ENCODE peak calls at places on chromosomes 13 and 19, in eight cellular contexts. H is AG04450; X is OCI-LY7; K is Karpas-422; A is upper lobe of right lung; T is CD4-positive, alpha-beta T cell; O is aorta; F is neural progenitor cell. L is an unnamed sample.

GRCh38 chr19:18257503-18258470 is 16.5 kb downstream of the IQCN start:
- DNase-seq in H (no peak), X (no peak), K (no peak), A (no peak), T (no peak), O (no peak), F (no peak), L (no peak)

GRCh38 chr13:29923554-29924481 is 73.4 kb upstream of the UBL3 start:
- DNase-seq in H (peak), X (peak), K (peak), A (peak), T (peak), O (peak), F (peak), L (no peak)

GRCh38 chr19:3039125-3039524 is 10.0 kb upstream of the TLE2 start:
- DNase-seq in H (no peak), X (no peak), K (no peak), A (no peak), T (no peak), O (no peak), F (no peak), L (no peak)

GRCh38 chr13:101655435-101655834 is 203.0 kb downstream of the ITGBL1 start:
- DNase-seq in H (no peak), X (peak), K (peak), A (no peak), T (no peak), O (no peak), F (no peak), L (no peak)

GRCh38 chr13:75864718-75865117 is 228.6 kb downstream of the LMO7 start:
- DNase-seq in H (peak), X (no peak), K (no peak), A (no peak), T (no peak), O (no peak), F (no peak), L (no peak)

GRCh38 chr19:12773571-12773970 is 1.8 kb downstream of the HOOK2 start:
- DNase-seq in H (no peak), X (peak), K (peak), A (no peak), T (no peak), O (no peak), F (no peak), L (no peak)

GRCh38 chr13:33485247-33485646 is 199.7 kb upstream of the STARD13 start:
- DNase-seq in H (no peak), X (no peak), K (no peak), A (no peak), T (no peak), O (no peak), F (no peak), L (no peak)

GRCh38 chr13:111323950-111324651 is 3.7 kb downstream of the TEX29 start:
- DNase-seq in H (no peak), X (no peak), K (no peak), A (no peak), T (no peak), O (peak), F (no peak), L (no peak)

GRCh38 chr13:84845875-84846619 is 953.2 kb downstream of the SLITRK6 start:
- DNase-seq in H (no peak), X (no peak), K (no peak), A (no peak), T (no peak), O (no peak), F (no peak), L (no peak)

GRCh38 chr13:80339578-80339840 is 1.4 kb downstream of the SPRY2 start:
- DNase-seq in H (no peak), X (no peak), K (no peak), A (no peak), T (no peak), O (no peak), F (peak), L (no peak)

GRCh38 chr13:77022341-77022740 is 4.6 kb downstream of the FBXL3 start:
- DNase-seq in H (no peak), X (no peak), K (no peak), A (no peak), T (no peak), O (no peak), F (no peak), L (peak)

GRCh38 chr19:45161715-45162463 is 1.1 kb upstream of the NKPD1 start:
- DNase-seq in H (no peak), X (no peak), K (no peak), A (no peak), T (no peak), O (no peak), F (peak), L (no peak)

GRCh38 chr19:14519860-14520407 is 1.7 kb upstream of the DNAJB1 start:
- DNase-seq in H (no peak), X (no peak), K (no peak), A (no peak), T (no peak), O (no peak), F (no peak), L (no peak)

GRCh38 chr13:97548736-97549135 is 114.8 kb downstream of the RAP2A start:
- DNase-seq in H (no peak), X (no peak), K (no peak), A (no peak), T (no peak), O (no peak), F (no peak), L (no peak)

GRCh38 chr19:18589380-18590272 is 1.0 kb downstream of the REX1BD start:
- DNase-seq in H (no peak), X (peak), K (peak), A (peak), T (peak), O (peak), F (peak), L (no peak)

GRCh38 chr13:94362411-94362909 is 117.0 kb downstream of the DCT start:
- DNase-seq in H (peak), X (peak), K (peak), A (no peak), T (peak), O (peak), F (peak), L (peak)

GRCh38 chr13:95970878-95971277 is 82.3 kb downstream of the UGGT2 start:
- DNase-seq in H (no peak), X (no peak), K (no peak), A (no peak), T (no peak), O (no peak), F (no peak), L (no peak)
- H3K27ac ChIP-seq in H (no peak), X (no peak), K (no peak), A (no peak), T (no peak), O (no peak), F (no peak), L (no peak)

GRCh38 chr19:37079238-37079637 is 1.0 kb downstream of the ZNF420 start:
- DNase-seq in H (no peak), X (peak), K (no peak), A (no peak), T (no peak), O (no peak), F (peak), L (peak)
- H3K27ac ChIP-seq in H (no peak), X (no peak), K (no peak), A (no peak), T (no peak), O (no peak), F (no peak), L (peak)

DNA sequence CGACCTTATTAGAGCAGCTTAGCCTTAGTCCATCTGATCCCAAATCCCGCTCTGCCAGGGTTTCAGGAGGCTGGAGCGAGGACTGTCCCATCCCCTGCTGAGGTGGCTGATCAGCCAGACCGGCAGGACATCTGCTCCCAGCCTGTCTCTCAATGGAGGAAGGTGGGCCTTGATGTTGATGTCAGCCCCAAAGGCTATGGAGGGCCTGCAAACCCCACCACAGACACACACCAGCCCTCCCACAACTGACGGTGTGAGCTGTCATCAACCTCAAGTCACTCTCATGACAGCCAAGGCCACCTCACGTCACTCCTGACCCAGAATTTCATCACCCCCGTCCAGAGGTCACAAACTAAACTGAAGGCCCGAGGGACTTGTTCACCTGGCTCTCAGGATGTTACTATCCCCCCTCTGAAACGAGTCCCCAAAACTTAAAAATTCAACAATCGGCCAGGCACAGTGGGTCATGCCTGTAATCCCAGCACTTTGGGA is 25.5 kb downstream of the RHPN2 start:
- DNase-seq in H (no peak), X (no peak), K (no peak), A (no peak), T (no peak), O (no peak), F (no peak), L (no peak)
- H3K27ac ChIP-seq in H (no peak), X (no peak), K (no peak), A (no peak), T (no peak), O (no peak), F (peak), L (no peak)

GRCh38 chr19:31255174-31255862 is 93.9 kb downstream of the TSHZ3 start:
- DNase-seq in H (no peak), X (no peak), K (no peak), A (no peak), T (no peak), O (no peak), F (no peak), L (no peak)

GRCh38 chr19:31253816-31254551 is 95.3 kb downstream of the TSHZ3 start:
- DNase-seq in H (peak), X (no peak), K (no peak), A (no peak), T (no peak), O (no peak), F (no peak), L (no peak)

GRCh38 chr19:31255863-31256600 is 93.2 kb downstream of the TSHZ3 start:
- DNase-seq in H (no peak), X (no peak), K (no peak), A (no peak), T (no peak), O (no peak), F (no peak), L (no peak)

GRCh38 chr19:31256601-31256990 is 92.6 kb downstream of the TSHZ3 start:
- DNase-seq in H (no peak), X (no peak), K (no peak), A (no peak), T (no peak), O (no peak), F (no peak), L (no peak)

GRCh38 chr19:31254611-31255010 is 94.6 kb downstream of the TSHZ3 start:
- DNase-seq in H (no peak), X (no peak), K (no peak), A (no peak), T (no peak), O (no peak), F (no peak), L (no peak)
- H3K27ac ChIP-seq in H (peak), X (no peak), K (no peak), A (no peak), T (no peak), O (no peak), F (no peak), L (no peak)

GRCh38 chr19:5125797-5126497 is 157.0 kb downstream of the KDM4B start:
- DNase-seq in H (no peak), X (no peak), K (no peak), A (no peak), T (no peak), O (no peak), F (peak), L (no peak)
- H3K27ac ChIP-seq in H (no peak), X (no peak), K (peak), A (no peak), T (no peak), O (no peak), F (no peak), L (no peak)

DNA sequence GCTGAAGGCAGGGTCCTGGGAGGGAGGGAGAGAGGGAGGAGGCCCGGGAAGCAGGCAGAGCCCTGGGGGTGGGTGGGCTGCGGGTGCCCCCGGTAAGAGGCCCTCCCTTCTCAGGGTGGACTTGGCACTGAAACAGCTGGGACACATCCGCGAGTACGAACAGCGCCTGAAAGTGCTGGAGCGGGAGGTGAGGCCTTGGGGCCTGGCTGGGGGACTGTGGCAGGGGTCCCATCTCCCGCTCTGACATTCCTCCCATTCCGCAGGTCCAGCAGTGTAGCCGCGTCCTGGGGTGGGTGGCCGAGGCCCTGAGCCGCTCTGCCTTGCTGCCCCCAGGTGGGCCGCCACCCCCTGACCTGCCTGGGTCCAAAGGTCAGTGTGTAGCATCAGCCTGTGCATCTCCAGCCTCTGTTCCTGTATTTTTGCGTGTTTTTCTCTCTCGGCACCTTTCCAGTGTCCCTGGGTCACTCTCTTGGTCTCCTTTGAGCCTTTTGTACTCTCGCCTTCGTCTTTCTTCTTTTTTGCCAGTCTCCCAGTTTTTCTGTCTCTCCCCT is 53.4 kb downstream of the TRPM4 start:
- DNase-seq in H (no peak), X (no peak), K (no peak), A (no peak), T (no peak), O (no peak), F (peak), L (no peak)
- H3K27ac ChIP-seq in H (no peak), X (no peak), K (no peak), A (no peak), T (no peak), O (no peak), F (peak), L (no peak)

DNA sequence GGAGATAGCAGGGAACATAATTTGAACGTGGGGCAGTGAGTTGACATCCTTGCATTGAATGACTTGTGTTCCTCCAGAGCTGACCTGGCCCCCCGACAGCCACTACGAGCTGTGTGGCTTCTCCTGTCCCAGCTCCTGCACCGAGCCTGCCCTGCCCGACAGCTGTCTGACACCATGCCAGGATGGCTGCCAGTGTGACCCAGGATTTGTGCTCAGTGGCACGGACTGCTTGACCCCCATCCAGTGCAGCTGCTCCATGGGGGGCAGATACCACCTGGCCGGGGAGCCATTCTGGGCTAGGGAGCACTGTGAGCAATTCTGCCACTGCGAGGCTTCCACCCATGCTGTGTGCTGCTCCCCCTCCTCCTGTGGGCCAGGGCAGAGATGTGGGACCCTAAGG is 29.2 kb upstream of the FXYD3 start:
- DNase-seq in H (no peak), X (no peak), K (no peak), A (no peak), T (no peak), O (no peak), F (no peak), L (no peak)
- H3K27ac ChIP-seq in H (no peak), X (peak), K (peak), A (no peak), T (no peak), O (no peak), F (no peak), L (no peak)

L was measured in HL-60.